ENCODE peak calls at places on chromosomes 2 and 18, in nine cellular contexts. N is fibroblast of pulmonary artery, V is WERI-Rb-1, L is coronary artery, G is GM23248, M is ascending aorta, Z is OCI-LY7, B is GM12865, I is HCT116. E is an unnamed sample.

GRCh38 chr2:182503886-182504285 is 77.0 kb upstream of the PDE1A start:
- DNase-seq in Z (no peak), B (no peak), N (peak), G (peak), L (no peak), M (no peak), I (no peak), V (no peak), E (no peak)

GRCh38 chr2:140586379-140586778 is 1544.4 kb downstream of the LRP1B start:
- DNase-seq in V (peak), N (peak), G (peak), Z (peak), M (no peak), B (peak), L (no peak), I (peak), E (peak)

GRCh38 chr18:48680339-48680738 is 141.5 kb downstream of the CTIF start:
- DNase-seq in B (no peak), M (no peak), G (no peak), I (no peak), V (no peak), N (no peak), Z (no peak), L (no peak), E (no peak)

GRCh38 chr2:233329489-233330135 is 22.0 kb downstream of the SAG start:
- DNase-seq in G (peak), I (no peak), B (no peak), Z (no peak), N (peak), V (no peak), M (no peak), L (no peak), E (no peak)

GRCh38 chr2:203534486-203535077 is 519 bp downstream of the RAPH1 start:
- DNase-seq in V (no peak), G (peak), L (no peak), Z (peak), M (peak), N (no peak), B (peak), I (no peak), E (no peak)

GRCh38 chr2:39433586-39434195 is 3.4 kb downstream of the MAP4K3 start:
- DNase-seq in I (no peak), G (peak), V (no peak), Z (no peak), M (no peak), N (no peak), B (no peak), L (no peak), E (no peak)

GRCh38 chr18:5710676-5711075 is 166.9 kb upstream of the EPB41L3 start:
- DNase-seq in Z (no peak), M (no peak), B (no peak), N (no peak), L (no peak), V (no peak), G (no peak), I (no peak), E (no peak)

GRCh38 chr2:39380525-39381150 is 56.4 kb downstream of the MAP4K3 start:
- DNase-seq in L (no peak), Z (no peak), M (no peak), I (no peak), V (no peak), G (peak), B (no peak), N (peak), E (no peak)

GRCh38 chr18:74242451-74243096 is 49.2 kb downstream of the CYB5A start:
- DNase-seq in L (no peak), B (no peak), M (no peak), V (no peak), Z (no peak), N (peak), I (no peak), G (no peak), E (no peak)

GRCh38 chr2:25215948-25216679 is 47.7 kb upstream of the POMC start:
- DNase-seq in I (no peak), V (no peak), G (peak), N (peak), M (peak), L (no peak), Z (peak), B (peak), E (no peak)
- H3K4me3 ChIP-seq in I (no peak), V (no peak), G (peak), N (peak), M (peak), L (peak), Z (peak), B (peak), E (no peak)

DNA sequence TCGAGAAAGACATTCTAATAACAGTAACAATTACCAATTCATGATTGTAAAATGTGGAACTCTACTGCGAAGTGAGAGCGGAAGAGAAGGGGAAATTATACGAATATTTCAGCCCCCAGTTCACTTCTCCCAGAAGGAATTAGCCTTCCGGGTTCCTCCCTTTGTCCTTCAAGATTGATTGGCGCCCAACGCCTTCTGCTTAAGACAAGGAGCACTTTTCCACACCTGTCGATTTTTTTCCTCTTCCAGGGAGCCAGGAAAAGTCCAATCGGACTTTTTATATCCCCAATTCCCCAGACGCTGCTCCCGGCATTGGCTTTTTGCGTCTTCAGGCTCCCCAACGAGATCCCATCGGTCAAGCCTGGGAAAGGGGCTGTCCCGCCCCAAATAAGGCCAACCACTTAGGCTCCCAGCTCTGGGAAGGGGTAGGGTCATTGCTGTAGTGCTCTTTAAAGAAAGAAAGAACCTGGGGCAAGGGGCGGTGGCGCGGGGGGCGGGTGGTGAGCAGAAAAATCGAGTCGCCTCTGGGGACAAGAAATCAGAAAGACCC is 1.5 kb downstream of the DSC2 start:
- DNase-seq in L (no peak), G (no peak), V (peak), M (no peak), N (peak), Z (no peak), I (no peak), B (no peak), E (no peak)
- H3K4me3 ChIP-seq in L (peak), G (no peak), V (peak), M (peak), N (peak), Z (no peak), I (peak), B (no peak), E (peak)

GRCh38 chr18:35507623-35508022 is 9.9 kb upstream of the INO80C start:
- DNase-seq in V (no peak), B (no peak), G (no peak), Z (no peak), N (no peak), M (no peak), I (no peak), L (peak), E (peak)

GRCh38 chr18:35508030-35508429 is 10.3 kb upstream of the INO80C start:
- DNase-seq in M (no peak), V (no peak), Z (no peak), B (no peak), G (no peak), L (peak), I (no peak), N (no peak), E (no peak)

GRCh38 chr18:35504996-35505395 is 7.2 kb upstream of the INO80C start:
- DNase-seq in B (no peak), G (no peak), L (peak), M (no peak), N (no peak), Z (no peak), I (no peak), V (no peak), E (no peak)

GRCh38 chr18:35507192-35507591 is 9.4 kb upstream of the INO80C start:
- DNase-seq in V (no peak), I (no peak), L (peak), N (no peak), B (no peak), M (no peak), Z (no peak), G (no peak), E (no peak)

DNA sequence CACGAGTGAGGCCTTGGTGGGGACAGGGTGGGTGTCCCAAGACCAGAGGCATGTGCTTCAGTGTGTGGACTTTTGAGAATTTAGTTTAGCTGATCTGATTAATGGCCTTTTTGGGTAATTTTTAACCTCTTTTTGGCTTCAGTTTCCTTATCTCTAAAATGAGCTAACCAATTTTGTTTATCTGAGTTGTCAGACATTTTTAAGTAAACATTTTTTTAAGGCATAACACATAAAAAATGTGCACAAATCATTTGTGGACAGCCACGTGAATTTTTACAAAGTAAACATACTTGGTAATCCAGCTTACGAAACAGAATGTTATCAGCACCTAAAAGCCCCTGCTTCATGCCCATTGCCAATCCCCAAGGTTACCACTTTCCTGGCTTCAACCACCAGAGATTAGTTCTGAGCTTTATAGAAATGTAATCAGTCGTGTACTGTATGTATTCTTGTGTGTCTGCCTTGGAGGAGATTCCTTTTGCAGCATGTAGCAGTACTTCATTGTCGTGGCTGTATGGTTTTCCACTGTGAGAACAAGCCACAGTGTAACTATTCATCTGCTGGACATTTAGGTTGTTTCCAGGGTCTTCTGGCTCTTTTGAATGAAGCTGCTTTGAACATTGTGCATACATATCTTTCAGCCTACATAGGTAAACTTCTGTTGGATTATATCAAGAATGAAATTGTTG is 8.4 kb upstream of the INO80C start:
- DNase-seq in B (no peak), G (no peak), Z (no peak), L (no peak), V (no peak), N (no peak), M (no peak), I (no peak), E (no peak)
- H3K4me3 ChIP-seq in B (no peak), G (no peak), Z (no peak), L (no peak), V (no peak), N (no peak), M (no peak), I (no peak), E (no peak)

GRCh38 chr2:231935815-231936214 is 9.6 kb upstream of the NPPC start:
- DNase-seq in V (no peak), L (no peak), I (no peak), N (no peak), G (no peak), B (no peak), Z (no peak), M (no peak), E (no peak)

GRCh38 chr2:231935207-231935524 is 9.0 kb upstream of the NPPC start:
- DNase-seq in G (no peak), L (no peak), B (no peak), N (peak), I (no peak), M (no peak), V (no peak), Z (no peak), E (no peak)

GRCh38 chr2:231933916-231934401 is 7.8 kb upstream of the NPPC start:
- DNase-seq in G (no peak), I (no peak), M (peak), B (peak), L (no peak), V (no peak), Z (peak), N (no peak), E (no peak)

GRCh38 chr2:231932985-231933915 is 7.1 kb upstream of the NPPC start:
- DNase-seq in L (no peak), M (peak), I (no peak), N (no peak), B (no peak), Z (peak), V (no peak), G (no peak), E (no peak)

GRCh38 chr2:231934441-231935206 is 8.4 kb upstream of the NPPC start:
- DNase-seq in M (no peak), V (no peak), N (no peak), G (no peak), B (no peak), Z (no peak), L (no peak), I (no peak), E (no peak)
- H3K4me3 ChIP-seq in M (no peak), V (no peak), N (no peak), G (no peak), B (no peak), Z (no peak), L (no peak), I (no peak), E (no peak)

GRCh38 chr2:168194784-168195522 is 52.4 kb downstream of the STK39 start:
- DNase-seq in M (no peak), N (no peak), G (peak), I (no peak), Z (peak), V (no peak), B (peak), L (no peak), E (no peak)

GRCh38 chr2:168190590-168191336 is 56.6 kb downstream of the STK39 start:
- DNase-seq in I (no peak), M (no peak), Z (no peak), G (no peak), V (no peak), L (no peak), N (no peak), B (no peak), E (no peak)

GRCh38 chr2:168192143-168192785 is 55.1 kb downstream of the STK39 start:
- DNase-seq in N (peak), Z (no peak), M (no peak), G (no peak), B (no peak), I (no peak), L (no peak), V (no peak), E (no peak)

GRCh38 chr2:168189835-168190426 is 57.5 kb downstream of the STK39 start:
- DNase-seq in G (peak), Z (no peak), I (peak), V (no peak), B (no peak), M (no peak), N (peak), L (no peak), E (no peak)

DNA sequence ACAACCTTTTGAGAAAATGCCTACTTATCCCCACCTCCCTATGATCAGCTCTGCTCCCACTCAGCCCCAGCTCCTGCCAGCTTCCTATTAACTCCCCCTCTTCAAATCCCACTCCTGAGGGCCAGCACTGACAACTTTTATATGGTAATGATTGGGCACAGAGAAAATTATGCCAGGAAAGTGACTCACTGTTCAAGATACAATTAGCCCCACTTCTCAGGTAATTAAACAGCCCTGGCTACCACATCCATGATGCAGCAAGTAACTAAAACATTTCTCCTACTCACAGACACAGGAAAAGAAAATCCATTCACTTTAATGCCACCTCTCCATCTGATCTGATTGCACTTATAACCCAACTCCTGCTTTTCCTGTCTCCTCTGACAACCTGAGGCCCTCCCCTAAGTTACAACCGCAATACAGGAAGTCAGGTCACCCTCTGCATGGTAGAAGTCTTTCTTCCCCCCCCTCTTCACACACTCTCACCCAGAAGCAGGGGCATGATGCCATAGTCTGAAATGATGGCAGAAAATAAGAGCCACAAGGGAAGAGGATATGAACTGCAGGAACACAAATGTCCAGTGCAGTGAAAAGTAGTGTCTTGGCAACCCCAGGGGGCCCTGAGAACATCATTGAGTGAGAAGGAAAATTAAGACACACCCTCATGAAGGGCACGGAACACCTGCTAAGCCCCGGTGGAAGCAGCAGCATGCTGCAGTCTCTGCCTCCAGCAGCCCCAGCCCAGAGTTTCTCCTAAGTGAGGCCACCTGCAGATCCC is 54.4 kb downstream of the STK39 start:
- DNase-seq in M (no peak), B (no peak), L (no peak), Z (peak), V (no peak), G (no peak), I (no peak), N (peak), E (no peak)
- H3K4me3 ChIP-seq in M (no peak), B (no peak), L (no peak), Z (peak), V (no peak), G (no peak), I (peak), N (no peak), E (no peak)

DNA sequence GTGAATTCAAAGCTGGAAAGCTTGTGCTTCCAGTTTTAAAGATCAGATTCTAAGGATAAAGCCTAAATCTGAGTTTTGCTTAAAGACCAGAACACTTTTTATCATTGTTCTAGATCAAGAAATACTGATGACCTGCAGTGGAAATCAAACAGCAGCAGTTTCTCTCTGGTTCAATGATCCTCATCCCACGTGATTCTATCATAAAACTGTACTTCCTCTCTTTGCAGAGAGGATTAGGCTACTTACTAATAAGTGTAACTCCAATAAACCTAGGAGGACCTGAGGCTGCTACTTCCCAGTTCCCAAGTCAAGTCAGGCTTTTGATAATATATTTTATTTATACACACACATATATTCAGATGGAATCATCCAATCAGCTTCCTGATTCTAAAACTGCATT is 81.9 kb downstream of the TCF4 start:
- DNase-seq in B (no peak), L (no peak), Z (peak), I (no peak), V (no peak), M (no peak), N (no peak), G (no peak), E (no peak)
- H3K4me3 ChIP-seq in B (no peak), L (no peak), Z (peak), I (no peak), V (no peak), M (no peak), N (no peak), G (no peak), E (no peak)

GRCh38 chr18:36469471-36469870 is 172.0 kb downstream of the FHOD3 start:
- DNase-seq in N (no peak), B (no peak), V (no peak), M (no peak), L (no peak), G (no peak), I (no peak), Z (no peak), E (no peak)

GRCh38 chr18:36465276-36465675 is 167.8 kb downstream of the FHOD3 start:
- DNase-seq in Z (no peak), I (no peak), B (no peak), M (peak), N (no peak), V (no peak), L (no peak), G (no peak), E (no peak)

GRCh38 chr18:36468161-36468560 is 170.6 kb downstream of the FHOD3 start:
- DNase-seq in Z (no peak), L (no peak), I (no peak), B (no peak), G (no peak), M (peak), V (peak), N (no peak), E (no peak)

GRCh38 chr18:36465970-36466369 is 168.5 kb downstream of the FHOD3 start:
- DNase-seq in G (no peak), L (no peak), V (no peak), N (no peak), B (peak), I (no peak), Z (no peak), M (no peak), E (no peak)

GRCh38 chr18:36467614-36468013 is 170.1 kb downstream of the FHOD3 start:
- DNase-seq in L (no peak), N (no peak), Z (no peak), I (no peak), V (no peak), B (no peak), M (peak), G (no peak), E (no peak)
- H3K4me3 ChIP-seq in L (no peak), N (no peak), Z (no peak), I (no peak), V (no peak), B (no peak), M (no peak), G (no peak), E (no peak)

GRCh38 chr18:3625717-3626091 is 175.7 kb downstream of the TGIF1 start:
- DNase-seq in N (no peak), V (no peak), L (no peak), Z (no peak), G (no peak), I (no peak), M (no peak), B (no peak), E (no peak)
- H3K4me3 ChIP-seq in N (no peak), V (no peak), L (no peak), Z (no peak), G (peak), I (no peak), M (no peak), B (no peak), E (no peak)

GRCh38 chr18:7766383-7766782 is 199.3 kb downstream of the PTPRM start:
- DNase-seq in G (no peak), V (no peak), M (no peak), L (no peak), I (no peak), B (no peak), N (no peak), Z (no peak), E (no peak)
- H3K4me3 ChIP-seq in G (no peak), V (no peak), M (no peak), L (no peak), I (no peak), B (no peak), N (no peak), Z (no peak), E (no peak)

E was measured in LNCaP clone FGC.